ENCODE peak calls at places on chromosomes 3 and 15, in four cellular contexts. N is K562, V is GM12878, E is HepG2. O is an unnamed sample.

GRCh38 chr3:61268659-61269058 is 17.4 kb upstream of the FHIT start:
- DNase-seq in V (no peak), E (no peak), N (no peak), O (no peak)

GRCh38 chr15:43329222-43329959 is 982 bp downstream of the LCMT2 start:
- DNase-seq in N (peak), E (no peak), V (no peak), O (no peak)

GRCh38 chr3:96915465-96915864 is 101.1 kb downstream of the EPHA6 start:
- DNase-seq in V (no peak), N (no peak), E (no peak), O (no peak)

GRCh38 chr3:183298708-183299153 is 45.7 kb downstream of the B3GNT5 start:
- DNase-seq in V (no peak), E (no peak), N (peak), O (peak)

GRCh38 chr3:10693457-10693856 is 122.6 kb upstream of the SLC6A11 start:
- DNase-seq in E (no peak), N (no peak), V (no peak), O (no peak)

GRCh38 chr3:72696815-72697214 is 151.4 kb downstream of the SHQ1 start:
- DNase-seq in V (no peak), N (no peak), E (no peak), O (no peak)

GRCh38 chr15:75138016-75138999 is 63.4 kb upstream of the C15orf39 start:
- DNase-seq in N (no peak), E (no peak), V (no peak), O (no peak)

GRCh38 chr3:12159227-12159601 is 502 bp upstream of the TIMP4 start:
- DNase-seq in E (no peak), V (no peak), N (no peak), O (no peak)

GRCh38 chr15:98674336-98674735 is 26.0 kb downstream of the IGF1R start:
- DNase-seq in E (no peak), N (no peak), V (no peak), O (no peak)

GRCh38 chr3:59836525-59836924 is 786.7 kb upstream of the CFAP20DC start:
- DNase-seq in N (no peak), E (no peak), V (no peak), O (no peak)

GRCh38 chr3:146326875-146327543 is 76.1 kb upstream of the PLSCR4 start:
- DNase-seq in N (peak), E (peak), V (no peak), O (peak)

GRCh38 chr3:161177996-161178395 is 43.1 kb upstream of the NMD3 start:
- DNase-seq in N (no peak), E (no peak), V (no peak), O (no peak)

GRCh38 chr15:51076898-51077564 is 17.7 kb downstream of the TNFAIP8L3 start:
- DNase-seq in E (no peak), N (no peak), V (peak), O (no peak)

GRCh38 chr3:65376426-65376825 is 662.3 kb downstream of the MAGI1 start:
- DNase-seq in N (no peak), V (no peak), E (no peak), O (no peak)

GRCh38 chr3:65377637-65378036 is 661.1 kb downstream of the MAGI1 start:
- DNase-seq in V (no peak), E (no peak), N (no peak), O (no peak)

DNA sequence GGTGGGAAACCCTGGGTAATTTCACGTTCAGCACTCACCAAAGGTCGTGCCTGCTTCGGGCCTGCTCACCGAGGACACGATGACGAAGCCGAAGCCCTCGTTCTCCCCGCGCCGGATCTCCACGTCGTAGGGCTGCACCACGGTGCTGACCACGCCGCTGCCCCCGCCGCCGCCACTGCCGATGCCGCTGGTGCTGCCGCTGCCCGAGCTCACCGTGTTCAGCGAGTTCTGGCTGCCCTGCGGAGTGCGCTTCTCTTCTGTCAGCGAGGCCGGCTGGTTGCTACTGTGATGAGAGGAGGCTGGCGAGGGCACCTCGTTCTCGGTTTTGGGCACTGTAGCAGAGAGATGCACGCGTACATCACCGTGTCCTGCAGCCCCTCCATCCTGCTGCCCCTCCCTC is 659.5 kb downstream of the MAGI1 start:
- DNase-seq in E (no peak), V (no peak), N (no peak), O (no peak)
- TF ChIP-seq POLR2AphosphoS2 in E (no peak), V (no peak), N (no peak), O (no peak)

GRCh38 chr3:99499235-99499798 is 139.1 kb upstream of the COL8A1 start:
- DNase-seq in E (peak), N (peak), V (peak), O (peak)
- TF ChIP-seq SMC3 in E (peak), N (peak), V (peak), O (peak)

GRCh38 chr15:66754789-66755188 is 52.8 kb downstream of the SMAD6 start:
- DNase-seq in E (no peak), N (no peak), V (no peak), O (no peak)

GRCh38 chr15:66753687-66754377 is 51.8 kb downstream of the SMAD6 start:
- DNase-seq in N (no peak), E (no peak), V (no peak), O (no peak)

GRCh38 chr15:66756220-66756769 is 54.3 kb downstream of the SMAD6 start:
- DNase-seq in E (no peak), V (no peak), N (no peak), O (no peak)

GRCh38 chr15:66757030-66757429 is 55.0 kb downstream of the SMAD6 start:
- DNase-seq in V (no peak), N (no peak), E (no peak), O (no peak)

DNA sequence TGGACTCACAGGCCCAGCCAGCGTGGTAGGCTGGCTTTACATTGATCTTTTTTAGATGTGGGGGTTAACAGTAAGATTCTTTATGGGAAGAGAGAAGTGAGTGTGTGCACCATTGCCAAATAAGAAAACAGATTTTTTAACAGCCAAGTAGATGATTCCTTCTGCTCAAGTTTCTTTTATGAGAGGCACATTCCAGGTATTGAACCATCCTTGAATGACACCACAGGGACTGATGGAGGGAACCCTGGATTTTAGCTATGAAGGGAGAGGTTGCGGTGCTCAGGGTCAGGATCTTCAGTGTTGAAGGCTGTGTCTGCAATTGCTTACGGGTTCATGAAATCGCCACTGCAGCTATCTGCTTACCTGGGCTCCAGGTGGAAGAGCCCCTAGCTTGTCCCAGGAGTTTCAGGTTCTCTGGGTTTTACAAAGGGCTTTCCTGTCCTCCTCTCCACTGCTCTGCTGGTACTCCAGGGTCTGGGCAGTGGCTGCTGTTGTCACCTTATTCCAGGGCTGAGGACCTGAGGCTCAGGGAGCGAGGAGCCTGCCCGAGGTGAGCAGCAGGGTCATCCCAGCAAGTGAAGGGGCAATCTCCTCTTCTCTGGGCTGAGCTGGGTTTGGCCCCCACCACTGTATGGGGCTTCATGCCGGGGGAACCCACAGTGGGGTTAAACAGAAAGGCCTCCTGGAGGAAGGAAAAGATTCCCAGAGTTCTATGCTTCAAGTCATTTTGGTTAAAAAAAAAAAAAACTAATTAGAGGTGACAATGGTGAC is 53.4 kb downstream of the SMAD6 start:
- DNase-seq in V (no peak), E (no peak), N (no peak), O (no peak)
- TF ChIP-seq MYC in V (no peak), E (no peak), N (no peak), O (no peak)

DNA sequence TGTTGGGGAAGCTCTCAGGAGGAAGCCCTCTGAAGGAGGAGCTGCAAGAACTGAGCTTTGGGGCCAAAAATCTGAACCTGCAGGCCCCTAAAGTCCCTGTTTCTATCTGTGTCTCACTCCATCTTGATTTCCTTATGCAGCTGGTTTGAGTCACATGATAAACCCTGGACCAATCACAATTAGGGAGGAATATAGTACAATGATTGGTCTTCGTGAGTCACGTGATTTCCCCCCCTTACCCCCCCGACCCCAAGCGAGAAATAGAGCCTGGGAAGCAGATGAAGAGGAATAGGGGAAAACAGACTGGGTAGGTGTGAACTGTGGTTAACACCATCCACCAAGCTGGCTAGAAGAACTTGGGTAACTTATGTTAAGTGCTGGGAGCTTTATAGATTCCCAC is 12.9 kb downstream of the CRABP1 start:
- DNase-seq in N (peak), V (peak), E (peak), O (peak)
- TF ChIP-seq POLR2AphosphoS2 in N (no peak), V (no peak), E (no peak), O (no peak)

DNA sequence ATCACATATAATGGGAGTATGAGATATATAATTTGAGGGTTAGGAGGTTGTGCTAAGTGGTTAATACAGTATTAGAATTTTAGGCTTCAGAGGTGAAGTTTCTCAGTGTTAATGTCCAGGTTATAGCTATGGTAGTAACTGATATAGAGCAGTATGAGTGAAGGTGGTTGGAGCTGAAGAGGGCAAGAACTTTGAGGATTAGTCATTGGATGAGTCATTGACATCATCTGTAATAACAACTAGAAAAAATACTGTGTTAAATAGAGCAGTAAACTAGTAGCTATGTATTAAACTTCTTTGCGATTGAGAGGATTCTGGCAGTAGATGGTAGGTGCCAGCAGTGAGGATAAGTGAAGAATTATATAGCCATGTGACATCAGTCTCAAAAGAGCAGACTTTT is 47.5 kb upstream of the EIF3J start:
- DNase-seq in V (no peak), E (peak), N (peak), O (peak)
- TF ChIP-seq SMC3 in V (no peak), E (no peak), N (no peak), O (no peak)

DNA sequence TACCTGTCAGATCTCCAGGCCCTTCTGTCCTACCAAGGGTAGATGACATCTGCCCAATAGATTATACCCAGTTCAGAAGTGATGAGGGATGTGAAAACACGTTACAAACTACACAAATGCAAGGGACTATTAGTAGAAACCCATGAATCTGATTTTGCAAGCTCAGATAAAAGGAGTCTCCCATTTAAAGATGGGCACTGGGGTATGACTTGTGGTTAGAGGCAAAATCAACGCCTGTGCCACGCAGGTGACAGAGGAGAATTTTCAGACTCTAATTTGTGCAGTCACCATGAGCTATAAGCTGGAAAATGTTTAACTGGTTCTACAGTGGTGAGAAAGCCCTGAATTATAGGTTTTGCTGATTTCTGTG is 184.4 kb upstream of the LPP start:
- DNase-seq in V (no peak), N (no peak), E (no peak), O (no peak)
- TF ChIP-seq MYC in V (no peak), N (no peak), E (no peak), O (no peak)

GRCh38 chr15:53808058-53808703 is 48.7 kb upstream of the WDR72 start:
- DNase-seq in N (no peak), E (peak), V (no peak), O (no peak)
- TF ChIP-seq POLR2AphosphoS2 in N (no peak), E (no peak), V (no peak), O (no peak)

GRCh38 chr15:48143856-48144255 is 23.1 kb downstream of the SLC24A5 start:
- DNase-seq in N (no peak), V (no peak), E (no peak), O (no peak)
- TF ChIP-seq SMC3 in N (no peak), V (no peak), E (no peak), O (no peak)

O was measured in A549.